ENCODE peak calls at places on chromosomes 11 and 22, in six cellular contexts. F is choroid plexus epithelial cell, X is endodermal cell, A is AG04449, K is heart right ventricle, V is cardiac muscle cell. Z is an unnamed sample.

GRCh38 chr11:66386171-66387069 is 14.9 kb upstream of the SLC29A2 start:
- DNase-seq in F (peak; percentile 93), X (peak; percentile 96), A (no peak), K (peak; percentile 79), V (peak; percentile 90), Z (peak; percentile 34)

GRCh38 chr11:20604864-20605601 is 5.6 kb downstream of the SLC6A5 start:
- DNase-seq in F (no peak), X (peak; percentile 31), A (no peak), K (no peak), V (no peak), Z (no peak)

GRCh38 chr22:37279469-37279868 is 2.8 kb upstream of the CYTH4 start:
- DNase-seq in F (no peak), X (no peak), A (no peak), K (no peak), V (no peak), Z (no peak)

GRCh38 chr11:67053896-67054850 is 2.5 kb upstream of the RHOD start:
- DNase-seq in F (peak; percentile 92), X (peak; percentile 91), A (no peak), K (peak; percentile 34), V (peak; percentile 73), Z (no peak)

GRCh38 chr11:95506777-95507176 is 275.8 kb upstream of the SESN3 start:
- DNase-seq in F (no peak), X (no peak), A (no peak), K (no peak), V (no peak), Z (no peak)

GRCh38 chr22:37501610-37502341 is 15.6 kb upstream of the MFNG start:
- DNase-seq in F (peak; percentile 87), X (no peak), A (peak; percentile 59), K (peak; percentile 89), V (no peak), Z (peak; percentile 90)

GRCh38 chr11:2213890-2214526 is 42.4 kb upstream of the TH start:
- DNase-seq in F (no peak), X (peak; percentile 43), A (no peak), K (no peak), V (no peak), Z (no peak)

GRCh38 chr11:2530131-2530854 is 85.5 kb downstream of the KCNQ1 start:
- DNase-seq in F (no peak), X (peak; percentile 30), A (no peak), K (no peak), V (no peak), Z (no peak)

GRCh38 chr11:66068923-66069714 is 953 bp upstream of the PACS1 start:
- DNase-seq in F (peak; percentile 61), X (peak; percentile 78), A (no peak), K (peak; percentile 62), V (peak; percentile 57), Z (no peak)

GRCh38 chr11:19774817-19775600 is 62.4 kb downstream of the NAV2 start:
- DNase-seq in F (no peak), X (no peak), A (no peak), K (no peak), V (no peak), Z (no peak)

GRCh38 chr11:73532310-73532709 is 65.6 kb downstream of the FAM168A start:
- DNase-seq in F (no peak), X (no peak), A (no peak), K (no peak), V (no peak), Z (no peak)

GRCh38 chr11:62544521-62545436 is 1.8 kb downstream of the AHNAK start:
- DNase-seq in F (no peak), X (peak; percentile 65), A (no peak), K (peak; percentile 68), V (no peak), Z (no peak)

GRCh38 chr22:20088263-20088648 is 8.2 kb downstream of the DGCR8 start:
- DNase-seq in F (no peak), X (no peak), A (no peak), K (no peak), V (no peak), Z (no peak)

GRCh38 chr22:44452531-44453420 is 45.3 kb downstream of the RTL6 start:
- DNase-seq in F (no peak), X (peak; percentile 29), A (no peak), K (no peak), V (no peak), Z (no peak)

GRCh38 chr11:57585301-57585700 is 12.2 kb upstream of the SERPING1 start:
- DNase-seq in F (peak; percentile 19), X (no peak), A (no peak), K (no peak), V (no peak), Z (no peak)

GRCh38 chr22:30871391-30872281 is 96.9 kb downstream of the MORC2 start:
- DNase-seq in F (no peak), X (peak; percentile 35), A (no peak), K (no peak), V (no peak), Z (no peak)

GRCh38 chr22:31947296-31947695 is 3.0 kb downstream of the YWHAH start:
- DNase-seq in F (peak; percentile 62), X (no peak), A (no peak), K (peak; percentile 15), V (no peak), Z (no peak)

GRCh38 chr11:100863080-100863581 is 176.0 kb downstream of the ARHGAP42 start:
- DNase-seq in F (peak; percentile 96), X (no peak), A (peak; percentile 77), K (peak; percentile 53), V (peak; percentile 78), Z (no peak)

GRCh38 chr11:72609045-72609444 is 65.2 kb downstream of the PDE2A start:
- DNase-seq in F (peak; percentile 71), X (no peak), A (no peak), K (no peak), V (no peak), Z (no peak)

GRCh38 chr22:37051629-37052385 is at the start of gene KCTD17:
- DNase-seq in F (peak; percentile 66), X (peak; percentile 84), A (no peak), K (peak; percentile 65), V (peak; percentile 69), Z (no peak)

GRCh38 chr11:17922474-17922788 is 90.4 kb downstream of the SERGEF start:
- DNase-seq in F (no peak), X (no peak), A (no peak), K (no peak), V (no peak), Z (no peak)

GRCh38 chr11:28170759-28171158 is 62.6 kb downstream of the METTL15 start:
- DNase-seq in F (no peak), X (no peak), A (no peak), K (no peak), V (no peak), Z (no peak)

DNA sequence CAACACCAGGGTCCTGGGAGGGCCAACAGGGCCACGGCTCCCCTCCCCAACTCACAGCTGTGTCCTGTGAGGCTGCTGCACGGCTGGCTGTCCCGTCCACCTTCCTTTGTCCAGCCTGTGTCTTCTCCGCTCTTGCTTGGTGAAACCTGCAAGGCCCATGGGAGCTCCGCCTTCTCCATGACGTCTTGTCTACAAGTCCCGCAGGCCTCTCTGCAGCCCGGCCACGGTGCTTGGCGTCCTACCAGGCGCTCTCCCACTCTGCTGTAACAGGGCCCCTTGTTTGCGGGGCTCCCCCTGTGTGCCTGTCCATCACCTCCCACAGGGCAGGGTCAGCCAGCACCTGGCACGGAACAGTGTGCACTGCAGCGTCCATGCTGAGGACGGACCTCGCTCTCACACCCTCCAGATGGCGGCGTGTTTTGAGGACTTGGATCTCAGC is 866.8 kb downstream of the TBC1D22A start:
- DNase-seq in F (no peak), X (peak; percentile 35), A (no peak), K (no peak), V (no peak), Z (no peak)
- H3K4me3 ChIP-seq in F (no peak overlapping the region), X (no peak overlapping the region), A (no peak overlapping the region), K (no peak overlapping the region), V (no peak overlapping the region), Z (no peak overlapping the region)

GRCh38 chr11:13216019-13217006 is 61.3 kb upstream of the BMAL1 start:
- DNase-seq in F (peak; percentile 82), X (peak; percentile 86), A (peak; percentile 85), K (no peak), V (no peak), Z (no peak)
- H3K4me3 ChIP-seq in F (no peak overlapping the region), X (no peak overlapping the region), A (peak overlapping the region; percentile 26), K (no peak overlapping the region), V (no peak overlapping the region), Z (no peak overlapping the region)

GRCh38 chr11:68658097-68658496 is 26.2 kb upstream of the GAL start:
- DNase-seq in F (peak; percentile 44), X (no peak), A (no peak), K (no peak), V (no peak), Z (no peak)

GRCh38 chr11:68657021-68657780 is 27.1 kb upstream of the GAL start:
- DNase-seq in F (no peak), X (no peak), A (no peak), K (no peak), V (no peak), Z (no peak)

GRCh38 chr11:68660066-68660810 is 24.1 kb upstream of the GAL start:
- DNase-seq in F (no peak), X (no peak), A (no peak), K (no peak), V (no peak), Z (no peak)

GRCh38 chr11:68659158-68659921 is 25.0 kb upstream of the GAL start:
- DNase-seq in F (peak; percentile 100), X (no peak), A (peak; percentile 73), K (peak; percentile 71), V (no peak), Z (peak; percentile 53)

DNA sequence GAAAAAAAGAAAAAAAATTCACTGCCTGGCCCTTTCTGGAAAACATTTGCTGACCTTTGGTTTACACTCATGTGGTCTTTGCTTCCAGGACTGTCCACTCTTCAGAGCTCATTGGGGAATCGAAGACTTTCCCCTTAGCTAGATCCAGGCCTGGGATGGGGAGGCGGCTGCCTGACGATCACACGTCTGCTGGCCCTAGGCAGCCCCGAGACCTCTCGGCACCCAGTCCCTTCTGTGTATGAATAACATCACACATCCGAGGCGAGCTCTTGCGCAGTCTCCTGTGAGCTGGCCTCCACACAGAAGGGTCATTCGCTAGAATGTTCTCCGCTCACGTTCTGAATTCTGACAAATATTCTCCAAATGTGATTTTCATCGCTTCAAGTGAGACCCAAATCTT is 25.7 kb upstream of the GAL start:
- DNase-seq in F (peak; percentile 94), X (no peak), A (no peak), K (no peak), V (no peak), Z (no peak)
- H3K4me3 ChIP-seq in F (no peak overlapping the region), X (no peak overlapping the region), A (no peak overlapping the region), K (no peak overlapping the region), V (no peak overlapping the region), Z (no peak overlapping the region)

DNA sequence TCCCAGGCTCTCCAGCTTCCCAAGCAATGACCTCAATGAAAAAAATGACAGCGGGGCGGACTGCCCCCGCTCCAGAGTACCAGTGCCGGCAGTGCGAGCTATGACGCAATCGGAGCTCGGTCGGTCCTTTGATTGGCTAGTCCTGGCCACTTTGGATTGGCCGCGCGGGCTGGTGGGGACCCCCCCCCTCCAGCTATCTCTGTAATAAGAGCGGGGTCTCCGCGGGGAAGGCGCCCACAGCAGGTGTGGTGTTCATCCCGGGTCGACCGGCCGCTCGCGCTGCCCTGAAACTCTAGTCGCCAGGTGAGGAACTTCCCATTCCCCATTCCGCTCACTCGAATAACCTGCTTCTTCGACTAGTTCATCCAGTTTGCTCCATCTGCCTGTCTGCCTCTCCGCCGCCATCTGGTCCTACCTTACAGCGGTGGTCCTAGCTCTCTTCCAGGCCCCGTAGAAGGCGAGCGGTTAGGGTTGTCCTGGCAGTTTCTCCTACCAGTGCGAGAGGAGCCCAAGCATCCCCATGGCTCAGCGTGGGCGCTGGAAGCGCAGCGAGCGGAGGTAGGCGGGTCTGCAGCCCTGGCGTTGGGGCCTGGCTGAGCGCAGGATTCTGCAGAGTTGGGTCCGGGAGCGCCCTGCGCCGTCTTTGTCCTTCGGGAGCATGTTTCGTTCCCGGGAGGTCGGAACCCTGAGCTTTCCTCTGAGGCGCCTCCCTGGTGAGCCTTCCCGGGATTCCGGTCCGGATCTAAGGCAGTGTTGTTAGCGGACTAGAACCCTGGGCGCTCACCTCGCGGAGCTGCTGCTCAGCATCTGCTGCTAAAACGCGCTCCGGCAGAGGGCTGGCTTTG is at the start of gene CALCB:
- DNase-seq in F (no peak), X (peak; percentile 84), A (no peak), K (no peak), V (peak; percentile 53), Z (peak; percentile 17)
- H3K4me3 ChIP-seq in F (no peak within 1 kb of the TSS), X (peak within 1 kb of the TSS; percentile 80), A (peak within 1 kb of the TSS; percentile 29), K (peak within 1 kb of the TSS; percentile 41), V (peak within 1 kb of the TSS; percentile 24), Z (peak within 1 kb of the TSS; percentile 27)